ENCODE peak calls at places on chromosomes 1 and 21, in eight cellular contexts. V is CD8-positive, alpha-beta T cell; A is left ventricle myocardium inferior; G is cardiac muscle cell; M is breast epithelium; R is right cardiac atrium; J is CD8-positive, alpha-beta memory T cell; N is mammary epithelial cell. Q is an unnamed sample.

GRCh38 chr1:231184891-231185290 is 23.0 kb downstream of the TRIM67 start:
- DNase-seq in N (no peak), M (no peak), R (no peak), G (no peak), J (no peak), A (no peak), V (no peak), Q (no peak)

GRCh38 chr1:230280054-230280795 is 145.9 kb downstream of the PGBD5 start:
- DNase-seq in J (no peak), A (no peak), M (no peak), R (no peak), N (no peak), V (no peak), G (no peak), Q (peak; percentile 23)

GRCh38 chr1:10564063-10564462 is 89.3 kb downstream of the PEX14 start:
- DNase-seq in R (no peak), M (no peak), N (no peak), V (no peak), G (no peak), J (no peak), A (no peak), Q (no peak)

GRCh38 chr1:207805841-207806421 is 54.1 kb downstream of the CD46 start:
- DNase-seq in R (peak; percentile 91), N (peak; percentile 91), M (no peak), G (peak; percentile 96), J (no peak), A (peak; percentile 85), V (no peak), Q (peak; percentile 73)

GRCh38 chr1:46166521-46167462 is 8.1 kb upstream of the TSPAN1 start:
- DNase-seq in N (no peak), V (peak; percentile 38), A (peak; percentile 68), J (no peak), G (no peak), R (peak; percentile 86), M (no peak), Q (peak; percentile 78)

GRCh38 chr1:116151739-116152576 is 40.8 kb downstream of the MAB21L3 start:
- DNase-seq in V (peak; percentile 76), J (peak; percentile 76), M (peak; percentile 59), A (peak; percentile 77), N (peak; percentile 73), R (peak; percentile 81), G (peak; percentile 86), Q (peak; percentile 80)

GRCh38 chr1:234372011-234372757 is 1.1 kb upstream of the COA6 start:
- DNase-seq in N (no peak), A (no peak), J (no peak), R (no peak), G (peak; percentile 3), M (no peak), V (no peak), Q (no peak)

GRCh38 chr1:53572061-53572801 is 113.0 kb downstream of the DMRTB1 start:
- DNase-seq in G (no peak), R (no peak), N (peak; percentile 74), J (no peak), M (peak; percentile 25), A (no peak), V (no peak), Q (no peak)

GRCh38 chr1:26907071-26907922 is 6.5 kb downstream of the NR0B2 start:
- DNase-seq in R (no peak), A (no peak), N (peak; percentile 97), J (no peak), V (no peak), M (no peak), G (peak; percentile 69), Q (no peak)

GRCh38 chr1:235253219-235253640 is 74.7 kb downstream of the ARID4B start:
- DNase-seq in N (peak; percentile 63), G (peak; percentile 81), R (peak; percentile 48), V (peak; percentile 66), A (peak; percentile 26), M (no peak), J (peak; percentile 36), Q (no peak)

GRCh38 chr21:38120984-38121855 is 135.6 kb upstream of the KCNJ15 start:
- DNase-seq in M (no peak), A (no peak), G (no peak), V (no peak), J (no peak), N (no peak), R (no peak), Q (no peak)

GRCh38 chr1:68644521-68644920 is 147.6 kb upstream of the DEPDC1 start:
- DNase-seq in V (no peak), M (no peak), J (no peak), G (no peak), R (no peak), N (peak; percentile 12), A (no peak), Q (no peak)

GRCh38 chr1:53285969-53286760 is 41.7 kb downstream of the LRP8 start:
- DNase-seq in M (no peak), V (no peak), J (no peak), R (no peak), A (no peak), G (no peak), N (no peak), Q (no peak)

GRCh38 chr1:25544243-25544764 is 898 bp downstream of the LDLRAP1 start:
- DNase-seq in J (no peak), V (peak; percentile 34), R (no peak), A (no peak), N (no peak), G (no peak), M (no peak), Q (no peak)

GRCh38 chr1:62423580-62424242 is 13.1 kb upstream of the USP1 start:
- DNase-seq in V (no peak), R (no peak), A (no peak), G (no peak), N (no peak), J (no peak), M (no peak), Q (no peak)

GRCh38 chr1:205150651-205151428 is 29.1 kb upstream of the RBBP5 start:
- DNase-seq in A (no peak), G (no peak), J (no peak), M (no peak), N (no peak), R (no peak), V (no peak), Q (no peak)

GRCh38 chr1:218080818-218081217 is 204.3 kb upstream of the RRP15 start:
- DNase-seq in R (no peak), V (no peak), N (no peak), J (no peak), M (no peak), G (no peak), A (no peak), Q (no peak)

GRCh38 chr1:167194182-167194581 is 26.5 kb upstream of the POU2F1 start:
- DNase-seq in N (no peak), A (no peak), M (no peak), V (no peak), J (no peak), G (no peak), R (no peak), Q (no peak)

GRCh38 chr1:32470991-32471694 is 6.3 kb downstream of the ZBTB8B start:
- DNase-seq in A (no peak), V (no peak), R (no peak), J (no peak), M (no peak), N (no peak), G (no peak), Q (no peak)

GRCh38 chr1:168974117-168974516 is 132.4 kb upstream of the ATP1B1 start:
- DNase-seq in N (peak; percentile 15), M (no peak), G (no peak), A (no peak), V (no peak), R (no peak), J (no peak), Q (no peak)

GRCh38 chr1:168717906-168718891 is 10.8 kb downstream of the DPT start:
- DNase-seq in M (no peak), A (peak; percentile 50), R (peak; percentile 67), G (peak; percentile 83), N (no peak), V (no peak), J (no peak), Q (no peak)

GRCh38 chr1:193730017-193730416 is 543.6 kb upstream of the B3GALT2 start:
- DNase-seq in R (no peak), A (no peak), N (no peak), M (no peak), J (no peak), G (peak; percentile 48), V (no peak), Q (no peak)

DNA sequence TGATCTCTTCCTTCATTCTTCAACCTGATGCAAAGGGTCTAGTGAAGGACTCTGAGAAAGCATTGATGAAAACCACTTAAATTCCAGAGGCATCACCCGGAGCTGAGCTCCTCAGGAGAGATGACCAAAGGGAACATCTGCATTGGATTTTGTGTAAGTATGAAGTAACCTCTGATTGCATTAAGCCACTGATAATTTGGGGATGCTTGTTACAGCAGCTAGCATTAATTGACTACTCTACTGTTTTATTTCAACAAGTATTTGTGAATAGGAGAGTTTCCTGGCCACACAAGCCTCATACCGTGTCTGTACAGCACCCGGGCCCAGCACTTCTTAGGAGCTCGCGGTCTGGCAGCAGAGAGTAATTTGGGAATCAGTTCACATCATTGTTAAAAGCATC is 250.7 kb upstream of the POU3F1 start:
- DNase-seq in A (no peak), N (no peak), R (no peak), J (no peak), V (no peak), G (no peak), M (no peak), Q (no peak)
- H3K4me3 ChIP-seq in A (no peak overlapping the region), N (no peak overlapping the region), R (no peak overlapping the region), J (no peak overlapping the region), V (no peak overlapping the region), G (no peak overlapping the region), M (no peak overlapping the region), Q (no peak overlapping the region)

GRCh38 chr1:206511362-206512064 is 4.2 kb downstream of the RASSF5 start:
- DNase-seq in J (no peak), A (no peak), R (no peak), V (no peak), G (no peak), M (no peak), N (no peak), Q (no peak)
- H3K4me1 ChIP-seq in J (peaks cover 14% of the 10 kb centered on the region), A (peaks cover 41% of the 10 kb centered on the region), R (peaks cover 3% of the 10 kb centered on the region), V (peaks cover 9% of the 10 kb centered on the region), G (peaks cover 30% of the 10 kb centered on the region), M (no peaks in the 10 kb centered on the region), N (peaks cover 63% of the 10 kb centered on the region), Q (peaks cover 82% of the 10 kb centered on the region)

GRCh38 chr1:100249537-100250257 is at the start of gene DBT:
- DNase-seq in N (peak; percentile 94), A (peak; percentile 93), V (peak; percentile 89), G (peak; percentile 97), M (peak; percentile 96), J (peak; percentile 91), R (peak; percentile 95), Q (peak; percentile 96)
- H3K4me3 ChIP-seq in N (peak within 1 kb of the TSS; percentile 88), A (peak within 1 kb of the TSS; percentile 97), V (peak within 1 kb of the TSS; percentile 68), G (peak within 1 kb of the TSS; percentile 58), M (peak within 1 kb of the TSS; percentile 86), J (peak within 1 kb of the TSS; percentile 99), R (peak within 1 kb of the TSS; percentile 91), Q (peak within 1 kb of the TSS; percentile 79)

DNA sequence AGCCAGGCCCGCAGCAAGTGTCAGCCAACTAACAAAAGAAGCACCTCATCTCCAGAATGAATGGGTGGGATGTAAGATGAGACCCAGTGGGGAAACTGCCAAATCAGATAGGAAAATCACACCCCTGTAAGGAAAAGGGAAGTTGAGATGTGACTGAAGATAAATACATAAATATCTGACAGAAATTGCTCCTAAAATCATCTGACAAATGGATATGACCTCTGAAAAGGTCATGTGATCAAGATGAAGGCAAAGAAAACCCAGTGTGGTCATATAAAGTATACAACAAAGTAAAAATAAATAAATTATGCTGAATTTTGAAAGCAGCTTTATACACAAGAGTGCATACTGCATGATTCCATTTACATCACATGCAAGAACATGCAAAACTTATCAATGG is 12.7 kb downstream of the SIPA1L2 start:
- DNase-seq in V (no peak), J (no peak), N (no peak), A (no peak), G (no peak), R (no peak), M (no peak), Q (no peak)
- H3K4me1 ChIP-seq in V (no peaks in the 10 kb centered on the region), J (no peaks in the 10 kb centered on the region), N (peaks cover 15% of the 10 kb centered on the region), A (peaks cover 99% of the 10 kb centered on the region), G (peaks cover 53% of the 10 kb centered on the region), R (peaks cover 14% of the 10 kb centered on the region), M (no peaks in the 10 kb centered on the region), Q (peaks cover 50% of the 10 kb centered on the region)